ENCODE peak calls at places on chromosomes 3 and 15, in nine cellular contexts. One of them, this sample, is unnamed.

GRCh38 chr3:17979911-17980310 is 237.5 kb upstream of the TBC1D5 start:
- DNase-seq in dorsolateral prefrontal cortex: no peak
- DNase-seq in left ventricle myocardium inferior: no peak
- DNase-seq in fibroblast of the aortic adventitia: no peak
- DNase-seq in HCT116: no peak
- DNase-seq in NB4: peak
- DNase-seq in right lobe of liver: no peak
- DNase-seq in WERI-Rb-1: no peak
- DNase-seq in fibroblast of pulmonary artery: no peak
- DNase-seq in this sample: no peak

GRCh38 chr3:31980530-31981205 is 394 bp downstream of the OSBPL10 start:
- DNase-seq in dorsolateral prefrontal cortex: peak
- DNase-seq in left ventricle myocardium inferior: peak
- DNase-seq in fibroblast of the aortic adventitia: peak
- DNase-seq in HCT116: peak
- DNase-seq in NB4: peak
- DNase-seq in right lobe of liver: peak
- DNase-seq in WERI-Rb-1: peak
- DNase-seq in fibroblast of pulmonary artery: peak
- DNase-seq in this sample: peak

GRCh38 chr3:49930922-49931321 is 1.3 kb upstream of the MON1A start:
- DNase-seq in dorsolateral prefrontal cortex: no peak
- DNase-seq in left ventricle myocardium inferior: no peak
- DNase-seq in fibroblast of the aortic adventitia: no peak
- DNase-seq in HCT116: peak
- DNase-seq in NB4: peak
- DNase-seq in right lobe of liver: no peak
- DNase-seq in WERI-Rb-1: peak
- DNase-seq in fibroblast of pulmonary artery: no peak
- DNase-seq in this sample: peak

GRCh38 chr3:133330043-133330442 is 69.8 kb upstream of the BFSP2 start:
- DNase-seq in dorsolateral prefrontal cortex: peak
- DNase-seq in left ventricle myocardium inferior: no peak
- DNase-seq in fibroblast of the aortic adventitia: no peak
- DNase-seq in HCT116: no peak
- DNase-seq in NB4: no peak
- DNase-seq in right lobe of liver: no peak
- DNase-seq in WERI-Rb-1: peak
- DNase-seq in fibroblast of pulmonary artery: peak
- DNase-seq in this sample: peak

GRCh38 chr3:10395671-10396070 is 74.8 kb upstream of the SEC13 start:
- DNase-seq in dorsolateral prefrontal cortex: no peak
- DNase-seq in left ventricle myocardium inferior: no peak
- DNase-seq in fibroblast of the aortic adventitia: no peak
- DNase-seq in HCT116: no peak
- DNase-seq in NB4: no peak
- DNase-seq in right lobe of liver: no peak
- DNase-seq in WERI-Rb-1: no peak
- DNase-seq in fibroblast of pulmonary artery: no peak
- DNase-seq in this sample: no peak

GRCh38 chr15:44183363-44183762 is 11.7 kb downstream of the FRMD5 start:
- DNase-seq in dorsolateral prefrontal cortex: no peak
- DNase-seq in left ventricle myocardium inferior: no peak
- DNase-seq in fibroblast of the aortic adventitia: no peak
- DNase-seq in HCT116: no peak
- DNase-seq in NB4: no peak
- DNase-seq in right lobe of liver: no peak
- DNase-seq in WERI-Rb-1: no peak
- DNase-seq in fibroblast of pulmonary artery: no peak
- DNase-seq in this sample: no peak

GRCh38 chr15:48273047-48273446 is 58.2 kb upstream of the DUT start:
- DNase-seq in dorsolateral prefrontal cortex: no peak
- DNase-seq in left ventricle myocardium inferior: no peak
- DNase-seq in fibroblast of the aortic adventitia: no peak
- DNase-seq in HCT116: no peak
- DNase-seq in NB4: no peak
- DNase-seq in right lobe of liver: no peak
- DNase-seq in WERI-Rb-1: peak
- DNase-seq in fibroblast of pulmonary artery: no peak
- DNase-seq in this sample: no peak

GRCh38 chr3:126292318-126293070 is 64.7 kb downstream of the KLF15 start:
- DNase-seq in dorsolateral prefrontal cortex: no peak
- DNase-seq in left ventricle myocardium inferior: no peak
- DNase-seq in fibroblast of the aortic adventitia: no peak
- DNase-seq in HCT116: no peak
- DNase-seq in NB4: no peak
- DNase-seq in right lobe of liver: no peak
- DNase-seq in WERI-Rb-1: peak
- DNase-seq in fibroblast of pulmonary artery: no peak
- DNase-seq in this sample: no peak

GRCh38 chr15:38597221-38597800 is 32.7 kb upstream of the RASGRP1 start:
- DNase-seq in dorsolateral prefrontal cortex: no peak
- DNase-seq in left ventricle myocardium inferior: no peak
- DNase-seq in fibroblast of the aortic adventitia: no peak
- DNase-seq in HCT116: no peak
- DNase-seq in NB4: no peak
- DNase-seq in right lobe of liver: no peak
- DNase-seq in WERI-Rb-1: no peak
- DNase-seq in fibroblast of pulmonary artery: no peak
- DNase-seq in this sample: no peak

GRCh38 chr15:40550381-40551037 is 14.3 kb downstream of the CCDC32 start:
- DNase-seq in dorsolateral prefrontal cortex: no peak
- DNase-seq in left ventricle myocardium inferior: no peak
- DNase-seq in fibroblast of the aortic adventitia: no peak
- DNase-seq in HCT116: no peak
- DNase-seq in NB4: peak
- DNase-seq in right lobe of liver: no peak
- DNase-seq in WERI-Rb-1: no peak
- DNase-seq in fibroblast of pulmonary artery: no peak
- DNase-seq in this sample: no peak
- H3K4me3 ChIP-seq in dorsolateral prefrontal cortex: no peak
- H3K4me3 ChIP-seq in left ventricle myocardium inferior: peak
- H3K4me3 ChIP-seq in fibroblast of the aortic adventitia: no peak
- H3K4me3 ChIP-seq in HCT116: no peak
- H3K4me3 ChIP-seq in NB4: no peak
- H3K4me3 ChIP-seq in right lobe of liver: no peak
- H3K4me3 ChIP-seq in WERI-Rb-1: no peak
- H3K4me3 ChIP-seq in fibroblast of pulmonary artery: no peak
- H3K4me3 ChIP-seq in this sample: no peak

GRCh38 chr3:98770261-98771039 is 7.3 kb downstream of the ST3GAL6 start:
- DNase-seq in dorsolateral prefrontal cortex: no peak
- DNase-seq in left ventricle myocardium inferior: peak
- DNase-seq in fibroblast of the aortic adventitia: no peak
- DNase-seq in HCT116: no peak
- DNase-seq in NB4: no peak
- DNase-seq in right lobe of liver: no peak
- DNase-seq in WERI-Rb-1: no peak
- DNase-seq in fibroblast of pulmonary artery: no peak
- DNase-seq in this sample: no peak
- H3K4me3 ChIP-seq in dorsolateral prefrontal cortex: peak
- H3K4me3 ChIP-seq in left ventricle myocardium inferior: no peak
- H3K4me3 ChIP-seq in fibroblast of the aortic adventitia: no peak
- H3K4me3 ChIP-seq in HCT116: no peak
- H3K4me3 ChIP-seq in NB4: no peak
- H3K4me3 ChIP-seq in right lobe of liver: no peak
- H3K4me3 ChIP-seq in WERI-Rb-1: no peak
- H3K4me3 ChIP-seq in fibroblast of pulmonary artery: no peak
- H3K4me3 ChIP-seq in this sample: no peak

GRCh38 chr15:98536976-98537375 is 111.4 kb upstream of the IGF1R start:
- DNase-seq in dorsolateral prefrontal cortex: no peak
- DNase-seq in left ventricle myocardium inferior: no peak
- DNase-seq in fibroblast of the aortic adventitia: no peak
- DNase-seq in HCT116: no peak
- DNase-seq in NB4: no peak
- DNase-seq in right lobe of liver: no peak
- DNase-seq in WERI-Rb-1: no peak
- DNase-seq in fibroblast of pulmonary artery: no peak
- DNase-seq in this sample: no peak
- H3K4me3 ChIP-seq in dorsolateral prefrontal cortex: no peak
- H3K4me3 ChIP-seq in left ventricle myocardium inferior: no peak
- H3K4me3 ChIP-seq in fibroblast of the aortic adventitia: no peak
- H3K4me3 ChIP-seq in HCT116: no peak
- H3K4me3 ChIP-seq in NB4: no peak
- H3K4me3 ChIP-seq in right lobe of liver: no peak
- H3K4me3 ChIP-seq in WERI-Rb-1: no peak
- H3K4me3 ChIP-seq in fibroblast of pulmonary artery: no peak
- H3K4me3 ChIP-seq in this sample: no peak

GRCh38 chr3:160038862-160039562 is 50.4 kb downstream of the IL12A start:
- DNase-seq in dorsolateral prefrontal cortex: peak
- DNase-seq in left ventricle myocardium inferior: no peak
- DNase-seq in fibroblast of the aortic adventitia: no peak
- DNase-seq in HCT116: no peak
- DNase-seq in NB4: peak
- DNase-seq in right lobe of liver: no peak
- DNase-seq in WERI-Rb-1: no peak
- DNase-seq in fibroblast of pulmonary artery: no peak
- DNase-seq in this sample: peak
- H3K4me3 ChIP-seq in dorsolateral prefrontal cortex: peak
- H3K4me3 ChIP-seq in left ventricle myocardium inferior: peak
- H3K4me3 ChIP-seq in fibroblast of the aortic adventitia: peak
- H3K4me3 ChIP-seq in HCT116: no peak
- H3K4me3 ChIP-seq in NB4: no peak
- H3K4me3 ChIP-seq in right lobe of liver: no peak
- H3K4me3 ChIP-seq in WERI-Rb-1: peak
- H3K4me3 ChIP-seq in fibroblast of pulmonary artery: peak
- H3K4me3 ChIP-seq in this sample: peak

GRCh38 chr15:59170295-59170881 is 36.3 kb upstream of the LDHAL6B start:
- DNase-seq in dorsolateral prefrontal cortex: peak
- DNase-seq in left ventricle myocardium inferior: no peak
- DNase-seq in fibroblast of the aortic adventitia: peak
- DNase-seq in HCT116: no peak
- DNase-seq in NB4: no peak
- DNase-seq in right lobe of liver: peak
- DNase-seq in WERI-Rb-1: no peak
- DNase-seq in fibroblast of pulmonary artery: peak
- DNase-seq in this sample: peak
- H3K4me3 ChIP-seq in dorsolateral prefrontal cortex: no peak
- H3K4me3 ChIP-seq in left ventricle myocardium inferior: no peak
- H3K4me3 ChIP-seq in fibroblast of the aortic adventitia: no peak
- H3K4me3 ChIP-seq in HCT116: no peak
- H3K4me3 ChIP-seq in NB4: no peak
- H3K4me3 ChIP-seq in right lobe of liver: no peak
- H3K4me3 ChIP-seq in WERI-Rb-1: no peak
- H3K4me3 ChIP-seq in fibroblast of pulmonary artery: no peak
- H3K4me3 ChIP-seq in this sample: no peak

GRCh38 chr3:46564190-46565112 is 1.7 kb downstream of the LRRC2 start:
- DNase-seq in dorsolateral prefrontal cortex: no peak
- DNase-seq in left ventricle myocardium inferior: peak
- DNase-seq in fibroblast of the aortic adventitia: peak
- DNase-seq in HCT116: no peak
- DNase-seq in NB4: no peak
- DNase-seq in right lobe of liver: no peak
- DNase-seq in WERI-Rb-1: no peak
- DNase-seq in fibroblast of pulmonary artery: no peak
- DNase-seq in this sample: no peak

GRCh38 chr3:46561951-46562350 is 4.2 kb downstream of the LRRC2 start:
- DNase-seq in dorsolateral prefrontal cortex: no peak
- DNase-seq in left ventricle myocardium inferior: no peak
- DNase-seq in fibroblast of the aortic adventitia: no peak
- DNase-seq in HCT116: no peak
- DNase-seq in NB4: no peak
- DNase-seq in right lobe of liver: no peak
- DNase-seq in WERI-Rb-1: no peak
- DNase-seq in fibroblast of pulmonary artery: no peak
- DNase-seq in this sample: no peak

GRCh38 chr3:46566040-46566631 is at the start of gene LRRC2:
- DNase-seq in dorsolateral prefrontal cortex: peak
- DNase-seq in left ventricle myocardium inferior: peak
- DNase-seq in fibroblast of the aortic adventitia: peak
- DNase-seq in HCT116: no peak
- DNase-seq in NB4: no peak
- DNase-seq in right lobe of liver: peak
- DNase-seq in WERI-Rb-1: peak
- DNase-seq in fibroblast of pulmonary artery: peak
- DNase-seq in this sample: peak

GRCh38 chr3:46565113-46565490 is 1.0 kb downstream of the LRRC2 start:
- DNase-seq in dorsolateral prefrontal cortex: no peak
- DNase-seq in left ventricle myocardium inferior: peak
- DNase-seq in fibroblast of the aortic adventitia: no peak
- DNase-seq in HCT116: no peak
- DNase-seq in NB4: no peak
- DNase-seq in right lobe of liver: no peak
- DNase-seq in WERI-Rb-1: peak
- DNase-seq in fibroblast of pulmonary artery: no peak
- DNase-seq in this sample: peak

GRCh38 chr3:46565607-46566039 is 479 bp downstream of the LRRC2 start:
- DNase-seq in dorsolateral prefrontal cortex: no peak
- DNase-seq in left ventricle myocardium inferior: peak
- DNase-seq in fibroblast of the aortic adventitia: peak
- DNase-seq in HCT116: no peak
- DNase-seq in NB4: no peak
- DNase-seq in right lobe of liver: peak
- DNase-seq in WERI-Rb-1: peak
- DNase-seq in fibroblast of pulmonary artery: no peak
- DNase-seq in this sample: peak
- H3K4me3 ChIP-seq in dorsolateral prefrontal cortex: peak
- H3K4me3 ChIP-seq in left ventricle myocardium inferior: peak
- H3K4me3 ChIP-seq in fibroblast of the aortic adventitia: peak
- H3K4me3 ChIP-seq in HCT116: no peak
- H3K4me3 ChIP-seq in NB4: no peak
- H3K4me3 ChIP-seq in right lobe of liver: peak
- H3K4me3 ChIP-seq in WERI-Rb-1: peak
- H3K4me3 ChIP-seq in fibroblast of pulmonary artery: peak
- H3K4me3 ChIP-seq in this sample: peak

DNA sequence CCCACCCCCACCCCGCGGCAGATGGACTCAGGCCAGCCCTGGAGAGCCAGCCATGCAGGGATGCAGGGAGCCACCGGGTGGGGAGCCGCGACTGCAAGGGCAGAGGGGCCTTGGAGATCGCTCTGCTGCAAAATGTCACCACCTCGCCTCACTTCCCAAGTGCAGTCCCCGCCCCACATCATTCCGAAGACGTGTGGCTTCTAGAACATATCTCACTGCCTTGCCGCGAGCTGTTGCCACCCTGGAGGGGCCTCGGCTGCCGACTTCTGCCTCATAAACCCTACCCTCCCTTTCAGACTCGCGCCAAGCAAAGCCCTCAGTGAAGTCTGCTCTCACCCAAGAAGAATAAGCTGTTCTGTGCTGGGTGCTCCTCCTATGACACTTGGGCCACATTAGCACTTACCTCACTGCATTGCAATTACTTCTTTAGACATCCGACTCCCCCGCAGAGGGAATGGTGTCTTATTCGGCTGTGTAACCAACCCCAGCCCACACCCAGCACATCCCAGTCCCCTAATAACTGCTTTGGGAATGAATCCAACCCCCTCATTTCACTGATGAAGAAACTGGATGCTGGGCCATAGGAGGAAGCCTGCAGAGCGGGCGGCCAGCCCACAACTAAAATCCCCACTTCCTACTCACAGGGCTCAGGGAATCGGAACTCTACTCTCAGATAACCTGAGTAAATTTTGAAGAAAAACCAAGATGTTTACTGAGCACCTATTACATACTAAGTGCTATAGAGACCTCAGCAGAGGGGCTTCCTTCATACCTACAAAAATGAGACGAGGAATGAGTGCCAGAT is 8.6 kb downstream of the TLE3 start:
- DNase-seq in dorsolateral prefrontal cortex: no peak
- DNase-seq in left ventricle myocardium inferior: peak
- DNase-seq in fibroblast of the aortic adventitia: no peak
- DNase-seq in HCT116: no peak
- DNase-seq in NB4: no peak
- DNase-seq in right lobe of liver: no peak
- DNase-seq in WERI-Rb-1: peak
- DNase-seq in fibroblast of pulmonary artery: peak
- DNase-seq in this sample: peak
- H3K4me3 ChIP-seq in dorsolateral prefrontal cortex: peak
- H3K4me3 ChIP-seq in left ventricle myocardium inferior: peak
- H3K4me3 ChIP-seq in fibroblast of the aortic adventitia: no peak
- H3K4me3 ChIP-seq in HCT116: no peak
- H3K4me3 ChIP-seq in NB4: no peak
- H3K4me3 ChIP-seq in right lobe of liver: no peak
- H3K4me3 ChIP-seq in WERI-Rb-1: no peak
- H3K4me3 ChIP-seq in fibroblast of pulmonary artery: no peak
- H3K4me3 ChIP-seq in this sample: no peak

GRCh38 chr3:185820973-185821758 is 3.7 kb downstream of the IGF2BP2 start:
- DNase-seq in dorsolateral prefrontal cortex: no peak
- DNase-seq in left ventricle myocardium inferior: no peak
- DNase-seq in fibroblast of the aortic adventitia: peak
- DNase-seq in HCT116: no peak
- DNase-seq in NB4: no peak
- DNase-seq in right lobe of liver: no peak
- DNase-seq in WERI-Rb-1: no peak
- DNase-seq in fibroblast of pulmonary artery: peak
- DNase-seq in this sample: no peak
- H3K4me3 ChIP-seq in dorsolateral prefrontal cortex: no peak
- H3K4me3 ChIP-seq in left ventricle myocardium inferior: no peak
- H3K4me3 ChIP-seq in fibroblast of the aortic adventitia: peak
- H3K4me3 ChIP-seq in HCT116: peak
- H3K4me3 ChIP-seq in NB4: no peak
- H3K4me3 ChIP-seq in right lobe of liver: no peak
- H3K4me3 ChIP-seq in WERI-Rb-1: no peak
- H3K4me3 ChIP-seq in fibroblast of pulmonary artery: peak
- H3K4me3 ChIP-seq in this sample: no peak